ENCODE peak calls at places on chromosomes 6 and 20, in five cellular contexts. J is stimulated activated CD4-positive, alpha-beta T cell treated with anti-CD3 and anti-CD28 coated beads, Interleukin-1b, Interleukin-23, amount 100 ng/mL, for 48 hours; P is nucleus accumbens; I is amygdala; O is NCI-H82. B is an unnamed sample.

GRCh38 chr6:16374796-16375195 is 136.4 kb downstream of the GMPR start:
- DNase-seq in J (no peak), P (no peak), I (no peak), O (no peak), B (peak; percentile 4)

GRCh38 chr20:36467076-36467999 is 74.0 kb upstream of the MYL9 start:
- DNase-seq in J (peak; percentile 18), P (no peak), I (no peak), O (peak; percentile 83), B (peak; percentile 28)

GRCh38 chr6:31267504-31268371 is 4.2 kb downstream of the HLA-C start:
- DNase-seq in J (no peak), P (no peak), I (no peak), O (no peak), B (no peak)

GRCh38 chr6:21935142-21935541 is 341.6 kb downstream of the SOX4 start:
- DNase-seq in J (no peak), P (no peak), I (no peak), O (no peak), B (no peak)

GRCh38 chr20:52312131-52312729 is 120.7 kb upstream of the ZFP64 start:
- DNase-seq in J (peak; percentile 37), P (no peak), I (no peak), O (peak; percentile 90), B (peak; percentile 22)

GRCh38 chr6:170199716-170200115 is 91.2 kb downstream of the DLL1 start:
- DNase-seq in J (no peak), P (no peak), I (no peak), O (no peak), B (no peak)

GRCh38 chr6:138430361-138431145 is 26.5 kb downstream of the HEBP2 start:
- DNase-seq in J (no peak), P (peak; percentile 31), I (no peak), O (no peak), B (no peak)

GRCh38 chr6:166957087-166957804 is 896 bp upstream of the RNASET2 start:
- DNase-seq in J (peak; percentile 52), P (no peak), I (no peak), O (peak; percentile 29), B (peak; percentile 70)

B was measured in activated naive CD8-positive, alpha-beta T cell treated with anti-CD3 and anti-CD28 coated beads for 36 hours.